ENCODE peak calls at places on chromosomes 13 and 19, in six cellular contexts. One of them, this sample, is unnamed.

GRCh38 chr13:38024431-38024830 is 154.9 kb upstream of the TRPC4 start:
- DNase-seq in upper lobe of right lung: no peak
- DNase-seq in tibial nerve: no peak
- DNase-seq in psoas muscle: no peak
- DNase-seq in neural progenitor cell: no peak
- DNase-seq in endothelial cell of umbilical vein: peak; percentile 10
- DNase-seq in this sample: no peak

GRCh38 chr19:45136507-45137178 is 24.1 kb downstream of the NKPD1 start:
- DNase-seq in upper lobe of right lung: no peak
- DNase-seq in tibial nerve: no peak
- DNase-seq in psoas muscle: no peak
- DNase-seq in neural progenitor cell: peak; percentile 20
- DNase-seq in endothelial cell of umbilical vein: no peak
- DNase-seq in this sample: no peak

GRCh38 chr19:5936308-5936980 is 22.4 kb downstream of the CAPS start:
- DNase-seq in upper lobe of right lung: no peak
- DNase-seq in tibial nerve: no peak
- DNase-seq in psoas muscle: no peak
- DNase-seq in neural progenitor cell: no peak
- DNase-seq in endothelial cell of umbilical vein: no peak
- DNase-seq in this sample: no peak

GRCh38 chr13:104961246-104961645 is 1574.2 kb downstream of the EFNB2 start:
- DNase-seq in upper lobe of right lung: no peak
- DNase-seq in tibial nerve: no peak
- DNase-seq in psoas muscle: no peak
- DNase-seq in neural progenitor cell: no peak
- DNase-seq in endothelial cell of umbilical vein: no peak
- DNase-seq in this sample: no peak

GRCh38 chr13:44879452-44880058 is 109.7 kb downstream of the NUFIP1 start:
- DNase-seq in upper lobe of right lung: no peak
- DNase-seq in tibial nerve: no peak
- DNase-seq in psoas muscle: no peak
- DNase-seq in neural progenitor cell: no peak
- DNase-seq in endothelial cell of umbilical vein: peak; percentile 48
- DNase-seq in this sample: no peak

GRCh38 chr13:49731766-49732165 is 40.5 kb upstream of the EBPL start:
- DNase-seq in upper lobe of right lung: no peak
- DNase-seq in tibial nerve: no peak
- DNase-seq in psoas muscle: no peak
- DNase-seq in neural progenitor cell: no peak
- DNase-seq in endothelial cell of umbilical vein: peak; percentile 26
- DNase-seq in this sample: no peak

GRCh38 chr13:44231786-44232516 is 141.7 kb upstream of the SERP2 start:
- DNase-seq in upper lobe of right lung: peak; percentile 88
- DNase-seq in tibial nerve: peak; percentile 52
- DNase-seq in psoas muscle: peak; percentile 76
- DNase-seq in neural progenitor cell: no peak
- DNase-seq in endothelial cell of umbilical vein: peak; percentile 71
- DNase-seq in this sample: peak; percentile 82

GRCh38 chr19:10518444-10519361 is 1.5 kb upstream of the S1PR5 start:
- DNase-seq in upper lobe of right lung: no peak
- DNase-seq in tibial nerve: no peak
- DNase-seq in psoas muscle: no peak
- DNase-seq in neural progenitor cell: peak; percentile 23
- DNase-seq in endothelial cell of umbilical vein: no peak
- DNase-seq in this sample: no peak

GRCh38 chr19:50462970-50463369 is 13.3 kb upstream of the EMC10 start:
- DNase-seq in upper lobe of right lung: no peak
- DNase-seq in tibial nerve: no peak
- DNase-seq in psoas muscle: no peak
- DNase-seq in neural progenitor cell: no peak
- DNase-seq in endothelial cell of umbilical vein: no peak
- DNase-seq in this sample: no peak

GRCh38 chr13:79389031-79389430 is 17.0 kb downstream of the RBM26 start:
- DNase-seq in upper lobe of right lung: no peak
- DNase-seq in tibial nerve: no peak
- DNase-seq in psoas muscle: no peak
- DNase-seq in neural progenitor cell: no peak
- DNase-seq in endothelial cell of umbilical vein: no peak
- DNase-seq in this sample: no peak

GRCh38 chr19:44820648-44821609 is 12.0 kb downstream of the BCAM start:
- DNase-seq in upper lobe of right lung: no peak
- DNase-seq in tibial nerve: peak; percentile 24
- DNase-seq in psoas muscle: peak; percentile 69
- DNase-seq in neural progenitor cell: no peak
- DNase-seq in endothelial cell of umbilical vein: peak; percentile 50
- DNase-seq in this sample: peak; percentile 74

GRCh38 chr19:45163751-45164150 is 3.0 kb upstream of the NKPD1 start:
- DNase-seq in upper lobe of right lung: no peak
- DNase-seq in tibial nerve: no peak
- DNase-seq in psoas muscle: no peak
- DNase-seq in neural progenitor cell: no peak
- DNase-seq in endothelial cell of umbilical vein: no peak
- DNase-seq in this sample: no peak

GRCh38 chr13:113051641-113052040 is 54.0 kb upstream of the F7 start:
- DNase-seq in upper lobe of right lung: no peak
- DNase-seq in tibial nerve: no peak
- DNase-seq in psoas muscle: peak; percentile 37
- DNase-seq in neural progenitor cell: no peak
- DNase-seq in endothelial cell of umbilical vein: no peak
- DNase-seq in this sample: no peak

GRCh38 chr13:113138792-113139551 is 16.4 kb downstream of the F10 start:
- DNase-seq in upper lobe of right lung: no peak
- DNase-seq in tibial nerve: no peak
- DNase-seq in psoas muscle: no peak
- DNase-seq in neural progenitor cell: no peak
- DNase-seq in endothelial cell of umbilical vein: no peak
- DNase-seq in this sample: peak; percentile 10

GRCh38 chr13:113426591-113426986 is 26.7 kb downstream of the ADPRHL1 start:
- DNase-seq in upper lobe of right lung: no peak
- DNase-seq in tibial nerve: no peak
- DNase-seq in psoas muscle: no peak
- DNase-seq in neural progenitor cell: peak; percentile 1
- DNase-seq in endothelial cell of umbilical vein: no peak
- DNase-seq in this sample: no peak

GRCh38 chr13:40275636-40276035 is 390.8 kb downstream of the FOXO1 start:
- DNase-seq in upper lobe of right lung: no peak
- DNase-seq in tibial nerve: no peak
- DNase-seq in psoas muscle: no peak
- DNase-seq in neural progenitor cell: no peak
- DNase-seq in endothelial cell of umbilical vein: no peak
- DNase-seq in this sample: no peak

GRCh38 chr19:48696353-48697010 is 711 bp downstream of the FUT2 start:
- DNase-seq in upper lobe of right lung: no peak
- DNase-seq in tibial nerve: no peak
- DNase-seq in psoas muscle: no peak
- DNase-seq in neural progenitor cell: peak; percentile 61
- DNase-seq in endothelial cell of umbilical vein: no peak
- DNase-seq in this sample: no peak

GRCh38 chr13:23433171-23434153 is at the start of gene SACS:
- DNase-seq in upper lobe of right lung: no peak
- DNase-seq in tibial nerve: no peak
- DNase-seq in psoas muscle: peak; percentile 66
- DNase-seq in neural progenitor cell: peak; percentile 95
- DNase-seq in endothelial cell of umbilical vein: peak; percentile 61
- DNase-seq in this sample: no peak

GRCh38 chr19:10727599-10728250 is 9.8 kb downstream of the DNM2 start:
- DNase-seq in upper lobe of right lung: no peak
- DNase-seq in tibial nerve: no peak
- DNase-seq in psoas muscle: no peak
- DNase-seq in neural progenitor cell: no peak
- DNase-seq in endothelial cell of umbilical vein: no peak
- DNase-seq in this sample: no peak

GRCh38 chr19:2720777-2721569 is at the start of gene DIRAS1:
- DNase-seq in upper lobe of right lung: no peak
- DNase-seq in tibial nerve: no peak
- DNase-seq in psoas muscle: peak; percentile 16
- DNase-seq in neural progenitor cell: peak; percentile 60
- DNase-seq in endothelial cell of umbilical vein: no peak
- DNase-seq in this sample: no peak

GRCh38 chr13:51953347-51953746 is 57.9 kb downstream of the ATP7B start:
- DNase-seq in upper lobe of right lung: no peak
- DNase-seq in tibial nerve: no peak
- DNase-seq in psoas muscle: no peak
- DNase-seq in neural progenitor cell: no peak
- DNase-seq in endothelial cell of umbilical vein: no peak
- DNase-seq in this sample: no peak

GRCh38 chr13:59673301-59673700 is 490.4 kb downstream of the DIAPH3 start:
- DNase-seq in upper lobe of right lung: no peak
- DNase-seq in tibial nerve: no peak
- DNase-seq in psoas muscle: no peak
- DNase-seq in neural progenitor cell: peak; percentile 18
- DNase-seq in endothelial cell of umbilical vein: no peak
- DNase-seq in this sample: no peak

GRCh38 chr19:49427855-49428546 is 2.8 kb downstream of the GFY start:
- DNase-seq in upper lobe of right lung: no peak
- DNase-seq in tibial nerve: no peak
- DNase-seq in psoas muscle: no peak
- DNase-seq in neural progenitor cell: peak; percentile 80
- DNase-seq in endothelial cell of umbilical vein: no peak
- DNase-seq in this sample: no peak

GRCh38 chr13:102333320-102334181 is 68.3 kb downstream of the FGF14 start:
- DNase-seq in upper lobe of right lung: no peak
- DNase-seq in tibial nerve: no peak
- DNase-seq in psoas muscle: no peak
- DNase-seq in neural progenitor cell: peak; percentile 21
- DNase-seq in endothelial cell of umbilical vein: no peak
- DNase-seq in this sample: no peak

GRCh38 chr19:49854861-49855263 is 3.9 kb downstream of the PTOV1 start:
- DNase-seq in upper lobe of right lung: no peak
- DNase-seq in tibial nerve: no peak
- DNase-seq in psoas muscle: peak; percentile 42
- DNase-seq in neural progenitor cell: no peak
- DNase-seq in endothelial cell of umbilical vein: no peak
- DNase-seq in this sample: no peak

GRCh38 chr19:47035127-47035494 is 13.3 kb downstream of the TMEM160 start:
- DNase-seq in upper lobe of right lung: no peak
- DNase-seq in tibial nerve: no peak
- DNase-seq in psoas muscle: no peak
- DNase-seq in neural progenitor cell: peak; percentile 86
- DNase-seq in endothelial cell of umbilical vein: no peak
- DNase-seq in this sample: no peak

GRCh38 chr13:79709526-79709925 is 228.6 kb downstream of the NDFIP2 start:
- DNase-seq in upper lobe of right lung: no peak
- DNase-seq in tibial nerve: no peak
- DNase-seq in psoas muscle: no peak
- DNase-seq in neural progenitor cell: no peak
- DNase-seq in endothelial cell of umbilical vein: peak; percentile 4
- DNase-seq in this sample: no peak

GRCh38 chr13:99083976-99084375 is 106.1 kb upstream of the DOCK9 start:
- DNase-seq in upper lobe of right lung: no peak
- DNase-seq in tibial nerve: no peak
- DNase-seq in psoas muscle: no peak
- DNase-seq in neural progenitor cell: no peak
- DNase-seq in endothelial cell of umbilical vein: no peak
- DNase-seq in this sample: no peak
- H3K4me3 ChIP-seq in upper lobe of right lung: peak overlapping the region; percentile 71
- H3K4me3 ChIP-seq in tibial nerve: no peak overlapping the region
- H3K4me3 ChIP-seq in psoas muscle: no peak overlapping the region
- H3K4me3 ChIP-seq in neural progenitor cell: no peak overlapping the region
- H3K4me3 ChIP-seq in endothelial cell of umbilical vein: no peak overlapping the region
- H3K4me3 ChIP-seq in this sample: no peak overlapping the region

DNA sequence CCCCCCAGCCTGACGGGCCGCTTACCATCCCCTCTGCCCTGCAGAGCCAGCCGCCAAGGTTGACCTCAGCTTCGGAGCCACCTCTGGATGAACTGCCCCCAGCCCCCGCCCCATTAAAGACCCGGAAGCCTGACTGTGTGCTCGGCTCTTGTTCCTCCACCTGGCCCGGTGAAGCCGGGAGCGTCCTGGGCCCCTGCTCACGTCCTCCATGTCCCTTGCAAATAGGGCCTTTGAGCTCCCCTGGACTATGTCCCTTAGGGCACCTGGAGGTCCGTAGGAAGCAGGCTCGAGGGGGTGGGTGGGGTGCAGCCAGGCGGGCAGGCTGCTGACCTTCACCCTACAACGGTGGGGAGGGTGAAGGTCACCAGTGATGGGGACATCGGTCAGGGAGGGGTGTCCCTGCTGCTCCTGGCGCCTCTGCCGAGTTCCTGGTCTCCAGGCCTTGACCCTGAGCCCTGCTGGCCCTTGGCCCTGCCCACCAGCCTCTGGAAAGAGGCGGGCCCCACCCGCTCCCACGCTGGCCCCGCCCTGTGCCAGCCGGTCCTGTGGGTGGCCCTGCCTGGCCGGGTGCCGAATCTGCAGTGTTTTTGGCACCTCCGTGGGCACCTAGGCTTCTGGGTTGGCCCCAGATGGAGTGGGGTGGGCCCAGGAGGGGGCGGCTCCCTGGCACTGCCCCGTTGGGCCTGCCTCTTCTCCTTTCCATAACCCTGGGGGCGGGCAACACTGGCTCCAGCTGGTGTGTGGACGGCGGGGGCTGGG is 3.3 kb downstream of the ATP5F1D start:
- DNase-seq in upper lobe of right lung: peak; percentile 92
- DNase-seq in tibial nerve: no peak
- DNase-seq in psoas muscle: peak; percentile 93
- DNase-seq in neural progenitor cell: no peak
- DNase-seq in endothelial cell of umbilical vein: no peak
- DNase-seq in this sample: peak; percentile 95
- H3K27me3 ChIP-seq in upper lobe of right lung: no peaks in the 10 kb centered on the region
- H3K27me3 ChIP-seq in tibial nerve: no peaks in the 10 kb centered on the region
- H3K27me3 ChIP-seq in psoas muscle: no peaks in the 10 kb centered on the region
- H3K27me3 ChIP-seq in neural progenitor cell: peaks cover 7% of the 10 kb centered on the region
- H3K27me3 ChIP-seq in endothelial cell of umbilical vein: no peaks in the 10 kb centered on the region
- H3K27me3 ChIP-seq in this sample: no peaks in the 10 kb centered on the region

GRCh38 chr19:55277494-55277893 is 2.4 kb downstream of the HSPBP1 start:
- DNase-seq in upper lobe of right lung: no peak
- DNase-seq in tibial nerve: no peak
- DNase-seq in psoas muscle: no peak
- DNase-seq in neural progenitor cell: no peak
- DNase-seq in endothelial cell of umbilical vein: no peak
- DNase-seq in this sample: no peak
- H3K4me3 ChIP-seq in upper lobe of right lung: no peak overlapping the region
- H3K4me3 ChIP-seq in tibial nerve: no peak overlapping the region
- H3K4me3 ChIP-seq in psoas muscle: no peak overlapping the region
- H3K4me3 ChIP-seq in neural progenitor cell: no peak overlapping the region
- H3K4me3 ChIP-seq in endothelial cell of umbilical vein: no peak overlapping the region
- H3K4me3 ChIP-seq in this sample: no peak overlapping the region

GRCh38 chr13:28055362-28055761 is 45.0 kb downstream of the FLT3 start:
- DNase-seq in upper lobe of right lung: no peak
- DNase-seq in tibial nerve: no peak
- DNase-seq in psoas muscle: no peak
- DNase-seq in neural progenitor cell: no peak
- DNase-seq in endothelial cell of umbilical vein: no peak
- DNase-seq in this sample: no peak

GRCh38 chr13:28056970-28057712 is 43.2 kb downstream of the FLT3 start:
- DNase-seq in upper lobe of right lung: no peak
- DNase-seq in tibial nerve: no peak
- DNase-seq in psoas muscle: no peak
- DNase-seq in neural progenitor cell: no peak
- DNase-seq in endothelial cell of umbilical vein: no peak
- DNase-seq in this sample: no peak

GRCh38 chr13:28059214-28059613 is 41.2 kb downstream of the FLT3 start:
- DNase-seq in upper lobe of right lung: no peak
- DNase-seq in tibial nerve: peak; percentile 23
- DNase-seq in psoas muscle: no peak
- DNase-seq in neural progenitor cell: peak; percentile 62
- DNase-seq in endothelial cell of umbilical vein: peak; percentile 46
- DNase-seq in this sample: no peak

GRCh38 chr13:28052945-28053344 is 47.4 kb downstream of the FLT3 start:
- DNase-seq in upper lobe of right lung: no peak
- DNase-seq in tibial nerve: no peak
- DNase-seq in psoas muscle: no peak
- DNase-seq in neural progenitor cell: no peak
- DNase-seq in endothelial cell of umbilical vein: no peak
- DNase-seq in this sample: no peak

GRCh38 chr13:28056426-28056825 is 44.0 kb downstream of the FLT3 start:
- DNase-seq in upper lobe of right lung: no peak
- DNase-seq in tibial nerve: no peak
- DNase-seq in psoas muscle: no peak
- DNase-seq in neural progenitor cell: no peak
- DNase-seq in endothelial cell of umbilical vein: no peak
- DNase-seq in this sample: no peak
- H3K27me3 ChIP-seq in upper lobe of right lung: peaks cover 15% of the 10 kb centered on the region
- H3K27me3 ChIP-seq in tibial nerve: no peaks in the 10 kb centered on the region
- H3K27me3 ChIP-seq in psoas muscle: no peaks in the 10 kb centered on the region
- H3K27me3 ChIP-seq in neural progenitor cell: no peaks in the 10 kb centered on the region
- H3K27me3 ChIP-seq in endothelial cell of umbilical vein: peaks cover 9% of the 10 kb centered on the region
- H3K27me3 ChIP-seq in this sample: peaks cover 12% of the 10 kb centered on the region